ENCODE peak calls at places on chromosomes 16 and 17, in ten cellular contexts. K, D, C, G, R, W, X, I, E and P are unnamed samples.

GRCh38 chr16:89620406-89620841 is 7.0 kb downstream of the DPEP1 start:
- DNase-seq in W (no peak), R (peak), X (no peak), D (no peak), E (no peak), K (no peak), C (no peak), I (no peak), G (no peak), P (no peak)

GRCh38 chr17:49822829-49823228 is 25.0 kb downstream of the TAC4 start:
- DNase-seq in C (no peak), R (peak), G (peak), W (no peak), E (peak), I (no peak), X (no peak), D (no peak), K (no peak), P (peak)

GRCh38 chr17:1584167-1584566 is 21.6 kb upstream of the PITPNA start:
- DNase-seq in W (no peak), D (no peak), E (no peak), R (no peak), X (no peak), C (no peak), K (no peak), I (no peak), G (no peak), P (no peak)

GRCh38 chr17:32917842-32918241 is 10.1 kb upstream of the TMEM98 start:
- DNase-seq in X (no peak), E (no peak), R (no peak), W (no peak), D (no peak), G (no peak), K (no peak), I (no peak), C (no peak), P (no peak)

GRCh38 chr16:27906883-27907282 is 156.6 kb downstream of the GSG1L start:
- DNase-seq in D (no peak), X (no peak), I (no peak), K (no peak), G (no peak), C (no peak), W (no peak), R (no peak), E (no peak), P (no peak)

GRCh38 chr16:5019775-5020174 is 14.0 kb downstream of the NAGPA start:
- DNase-seq in I (no peak), E (no peak), X (no peak), D (no peak), K (no peak), C (no peak), W (no peak), R (no peak), G (no peak), P (no peak)

GRCh38 chr16:48247311-48247710 is at the start of gene ABCC11:
- DNase-seq in C (no peak), R (no peak), X (no peak), I (no peak), G (no peak), E (no peak), W (no peak), D (no peak), K (no peak), P (no peak)

GRCh38 chr17:75008373-75008772 is 4.1 kb upstream of the MRPL58 start:
- DNase-seq in R (no peak), C (no peak), G (no peak), D (no peak), K (no peak), I (no peak), E (no peak), X (no peak), W (no peak), P (no peak)

GRCh38 chr16:13909872-13910303 is 10.1 kb upstream of the ERCC4 start:
- DNase-seq in K (peak), C (peak), R (peak), W (no peak), D (no peak), I (peak), E (peak), G (no peak), X (no peak), P (no peak)

GRCh38 chr16:75062135-75062943 is 54.2 kb downstream of the LDHD start:
- DNase-seq in I (peak), E (peak), C (no peak), X (no peak), G (no peak), R (peak), D (peak), K (no peak), W (no peak), P (no peak)

GRCh38 chr16:27199235-27199586 is 4.1 kb upstream of the KDM8 start:
- DNase-seq in I (no peak), E (no peak), C (no peak), X (no peak), G (no peak), R (no peak), K (no peak), W (no peak), D (no peak), P (no peak)

GRCh38 chr17:78107457-78107856 is 21.1 kb downstream of the TMC6 start:
- DNase-seq in D (no peak), C (no peak), X (peak), K (peak), W (no peak), I (no peak), R (no peak), E (no peak), G (no peak), P (no peak)

GRCh38 chr17:73536700-73537680 is 107.3 kb downstream of the SDK2 start:
- DNase-seq in R (no peak), I (no peak), G (no peak), E (no peak), C (no peak), D (peak), K (no peak), X (no peak), W (no peak), P (no peak)

GRCh38 chr17:78324391-78325075 is 35.3 kb downstream of the SOCS3 start:
- DNase-seq in I (peak), K (peak), D (peak), C (no peak), G (peak), E (peak), W (no peak), X (peak), R (peak), P (peak)

GRCh38 chr17:42288078-42288984 is at the start of gene STAT5A:
- DNase-seq in D (peak), C (peak), X (peak), I (peak), E (peak), G (no peak), W (no peak), R (peak), K (peak), P (no peak)

GRCh38 chr17:59668816-59669215 is 38.4 kb downstream of the PTRH2 start:
- DNase-seq in I (no peak), X (no peak), R (peak), W (no peak), G (peak), K (no peak), E (no peak), D (no peak), C (no peak), P (peak)

GRCh38 chr16:49661465-49662187 is 194.3 kb downstream of the ZNF423 start:
- DNase-seq in D (peak), E (no peak), X (no peak), K (no peak), R (no peak), G (no peak), C (no peak), W (no peak), I (no peak), P (no peak)

GRCh38 chr17:51725185-51725584 is 433.3 kb downstream of the CA10 start:
- DNase-seq in E (no peak), D (no peak), I (no peak), C (no peak), W (no peak), R (no peak), K (no peak), X (no peak), G (no peak), P (no peak)

GRCh38 chr17:10046786-10047609 is 141.9 kb upstream of the RCVRN start:
- DNase-seq in G (no peak), W (no peak), X (no peak), D (no peak), I (no peak), K (no peak), C (no peak), E (no peak), R (no peak), P (no peak)

GRCh38 chr17:32386844-32387243 is 36.9 kb downstream of the ZNF207 start:
- DNase-seq in E (no peak), W (no peak), K (no peak), I (no peak), D (no peak), X (no peak), R (no peak), C (no peak), G (no peak), P (no peak)

GRCh38 chr17:72609501-72609900 is 483.0 kb downstream of the SLC39A11 start:
- DNase-seq in W (no peak), R (no peak), D (no peak), G (no peak), K (no peak), E (no peak), I (no peak), C (no peak), X (no peak), P (no peak)

GRCh38 chr17:5899496-5900195 is 170.5 kb upstream of the WSCD1 start:
- DNase-seq in R (no peak), C (no peak), X (no peak), I (no peak), K (peak), D (no peak), G (no peak), E (no peak), W (no peak), P (no peak)

GRCh38 chr16:22181843-22182242 is 19.5 kb downstream of the SDR42E2 start:
- DNase-seq in E (no peak), I (no peak), D (peak), W (no peak), K (no peak), R (no peak), C (no peak), X (no peak), G (no peak), P (no peak)

GRCh38 chr17:47621293-47622178 is 28.2 kb upstream of the KPNB1 start:
- DNase-seq in X (no peak), W (no peak), D (peak), K (peak), C (peak), R (peak), G (peak), E (peak), I (no peak), P (peak)

GRCh38 chr17:50863221-50863843 is 2.8 kb downstream of the TOB1 start:
- DNase-seq in I (peak), K (no peak), C (peak), D (no peak), R (peak), X (peak), G (no peak), W (no peak), E (no peak), P (no peak)

GRCh38 chr16:28494141-28494851 is at the start of gene APOBR:
- DNase-seq in G (no peak), R (no peak), K (no peak), D (peak), E (no peak), X (peak), I (peak), C (no peak), W (peak), P (no peak)

GRCh38 chr16:3874242-3874641 is 6.3 kb downstream of the CREBBP start:
- DNase-seq in G (no peak), X (no peak), R (no peak), E (no peak), C (no peak), W (no peak), D (no peak), K (no peak), I (no peak), P (no peak)

GRCh38 chr16:2325181-2325580 is 15.3 kb downstream of the ABCA3 start:
- DNase-seq in K (no peak), I (no peak), R (no peak), D (no peak), E (no peak), X (no peak), C (no peak), W (no peak), G (no peak), P (no peak)
- TF ChIP-seq CTCF in K (no peak), I (no peak), R (no peak), D (no peak), E (no peak), X (no peak), C (no peak), W (no peak), G (no peak), P (no peak)

GRCh38 chr16:85753559-85753958 is 2.7 kb upstream of the C16orf74 start:
- DNase-seq in K (no peak), C (no peak), D (no peak), W (no peak), I (no peak), G (no peak), X (no peak), E (no peak), R (no peak), P (no peak)

GRCh38 chr16:85754403-85754802 is 3.5 kb upstream of the C16orf74 start:
- DNase-seq in X (no peak), R (no peak), K (no peak), W (no peak), D (no peak), C (no peak), G (no peak), E (no peak), I (no peak), P (no peak)

GRCh38 chr16:85753976-85754375 is 3.1 kb upstream of the C16orf74 start:
- DNase-seq in D (no peak), R (no peak), X (no peak), K (no peak), G (no peak), E (no peak), W (no peak), I (no peak), C (no peak), P (no peak)

GRCh38 chr16:85751665-85752501 is 987 bp upstream of the C16orf74 start:
- DNase-seq in R (no peak), X (no peak), W (no peak), D (no peak), C (no peak), E (no peak), I (no peak), G (no peak), K (no peak), P (no peak)

GRCh38 chr16:85752511-85753420 is 1.9 kb upstream of the C16orf74 start:
- DNase-seq in X (no peak), C (peak), E (peak), W (peak), I (no peak), G (no peak), D (no peak), R (peak), K (no peak), P (no peak)
- TF ChIP-seq CTCF in X (no peak), C (no peak), E (no peak), W (peak), I (no peak), G (no peak), D (no peak), R (peak), K (no peak), P (peak)

DNA sequence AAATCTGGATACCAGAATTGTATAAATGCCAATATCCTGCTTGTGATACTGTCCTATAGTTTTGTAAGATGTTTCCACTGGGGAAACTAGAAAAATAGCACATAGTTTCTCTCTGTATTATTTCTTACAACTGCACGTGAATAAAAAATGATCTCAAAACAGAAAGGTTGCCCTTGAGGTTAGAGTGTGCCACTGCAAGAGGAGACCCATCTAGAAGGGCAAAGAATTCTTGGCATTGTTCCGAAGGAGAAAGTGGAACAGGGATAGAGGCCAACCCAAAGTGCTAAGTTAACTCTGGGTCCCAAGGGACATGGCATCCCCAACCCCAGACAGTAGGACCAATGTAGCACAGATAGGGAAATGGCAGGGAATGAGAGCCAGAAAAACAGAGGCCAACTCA is 477.5 kb upstream of the HSBP1 start:
- DNase-seq in D (no peak), C (no peak), E (no peak), R (no peak), W (no peak), K (no peak), G (no peak), X (no peak), I (no peak), P (no peak)
- TF ChIP-seq CTCF in D (no peak), C (no peak), E (no peak), R (no peak), W (no peak), K (no peak), G (no peak), X (no peak), I (no peak), P (no peak)

GRCh38 chr17:8799001-8799850 is at the start of gene MFSD6L:
- DNase-seq in X (peak), D (no peak), E (no peak), K (no peak), W (no peak), R (peak), I (no peak), G (no peak), C (peak), P (no peak)
- TF ChIP-seq CTCF in X (peak), D (no peak), E (no peak), K (no peak), W (no peak), R (no peak), I (no peak), G (peak), C (no peak), P (no peak)